ENCODE peak calls at places on chromosomes 1 and 21, in five cellular contexts. J, W, Y, L and Q are unnamed samples.
A peak's percentile ranks its signal among the peaks of the same experiment; 100 is the strongest.

GRCh38 chr1:116881879-116882520 is 27.7 kb upstream of the PTGFRN start:
- DNase-seq in J (no peak), W (peak; percentile 16), Y (peak; percentile 22), L (peak; percentile 39), Q (no peak)

GRCh38 chr1:49971088-49971487 is 52.7 kb downstream of the AGBL4 start:
- DNase-seq in J (no peak), W (no peak), Y (no peak), L (peak; percentile 43), Q (no peak)

GRCh38 chr1:156665539-156665938 is 11.7 kb downstream of the NES start:
- DNase-seq in J (no peak), W (no peak), Y (no peak), L (no peak), Q (no peak)

GRCh38 chr1:3457910-3458621 is 3.6 kb downstream of the ARHGEF16 start:
- DNase-seq in J (no peak), W (no peak), Y (no peak), L (no peak), Q (no peak)

GRCh38 chr1:17873007-17873675 is 118.0 kb downstream of the ACTL8 start:
- DNase-seq in J (no peak), W (no peak), Y (no peak), L (peak; percentile 34), Q (no peak)

GRCh38 chr1:63968663-63969460 is 195.0 kb downstream of the ROR1 start:
- DNase-seq in J (no peak), W (no peak), Y (no peak), L (peak; percentile 53), Q (no peak)

GRCh38 chr1:11681071-11681771 is at the start of gene MAD2L2:
- DNase-seq in J (peak; percentile 91), W (peak; percentile 90), Y (peak; percentile 76), L (peak; percentile 73), Q (peak; percentile 92)

GRCh38 chr1:14878124-14878523 is 275.4 kb upstream of the TMEM51 start:
- DNase-seq in J (no peak), W (no peak), Y (no peak), L (no peak), Q (no peak)

GRCh38 chr1:54380285-54380882 is 25.8 kb downstream of the SSBP3 start:
- DNase-seq in J (peak; percentile 32), W (no peak), Y (no peak), L (no peak), Q (peak; percentile 43)

GRCh38 chr1:116218922-116219321 is 107.7 kb downstream of the MAB21L3 start:
- DNase-seq in J (no peak), W (no peak), Y (no peak), L (no peak), Q (no peak)

GRCh38 chr1:2593251-2593878 is 6.8 kb downstream of the PRXL2B start:
- DNase-seq in J (peak; percentile 3), W (no peak), Y (no peak), L (no peak), Q (no peak)

GRCh38 chr1:72037745-72038343 is 244.5 kb downstream of the NEGR1 start:
- DNase-seq in J (peak; percentile 4), W (no peak), Y (peak; percentile 50), L (peak; percentile 67), Q (no peak)

GRCh38 chr1:243510928-243511327 is 255.1 kb downstream of the SDCCAG8 start:
- DNase-seq in J (no peak), W (no peak), Y (no peak), L (no peak), Q (no peak)

GRCh38 chr21:14900058-14900457 is 164.7 kb downstream of the NRIP1 start:
- DNase-seq in J (no peak), W (no peak), Y (peak; percentile 54), L (peak; percentile 70), Q (no peak)

GRCh38 chr1:109659997-109660755 is 4.3 kb downstream of the GSTM4 start:
- DNase-seq in J (no peak), W (no peak), Y (no peak), L (no peak), Q (no peak)

GRCh38 chr1:182720465-182720864 is 36.1 kb upstream of the RGS8 start:
- DNase-seq in J (no peak), W (no peak), Y (no peak), L (no peak), Q (no peak)

GRCh38 chr1:231523816-231524215 is 4.7 kb upstream of the TSNAX start:
- DNase-seq in J (no peak), W (no peak), Y (no peak), L (no peak), Q (no peak)

GRCh38 chr1:4527819-4528218 is 126.6 kb upstream of the AJAP1 start:
- DNase-seq in J (no peak), W (no peak), Y (no peak), L (no peak), Q (no peak)

GRCh38 chr1:222095606-222096475 is 354.0 kb upstream of the DUSP10 start:
- DNase-seq in J (peak; percentile 62), W (peak; percentile 64), Y (no peak), L (peak; percentile 77), Q (peak; percentile 67)

GRCh38 chr1:117574206-117574835 is 31.5 kb upstream of the TENT5C start:
- DNase-seq in J (no peak), W (no peak), Y (no peak), L (no peak), Q (no peak)

GRCh38 chr1:145918992-145919939 is 749 bp upstream of the PEX11B start:
- DNase-seq in J (peak; percentile 8), W (no peak), Y (peak; percentile 52), L (peak; percentile 82), Q (no peak)

GRCh38 chr1:52420713-52421112 is 16.3 kb downstream of the PRPF38A start:
- DNase-seq in J (no peak), W (no peak), Y (no peak), L (no peak), Q (no peak)

GRCh38 chr1:186812560-186812959 is 16.2 kb upstream of the PLA2G4A start:
- DNase-seq in J (no peak), W (no peak), Y (peak; percentile 97), L (no peak), Q (no peak)

GRCh38 chr1:226948480-226948879 is 8.4 kb downstream of the COQ8A start:
- DNase-seq in J (no peak), W (no peak), Y (no peak), L (no peak), Q (no peak)

GRCh38 chr1:93576346-93576745 is 105.3 kb downstream of the BCAR3 start:
- DNase-seq in J (no peak), W (no peak), Y (peak; percentile 71), L (no peak), Q (no peak)

GRCh38 chr1:40637617-40638016 is 27.9 kb downstream of the RIMS3 start:
- DNase-seq in J (no peak), W (no peak), Y (no peak), L (no peak), Q (no peak)

GRCh38 chr1:102434421-102434820 is 437.7 kb upstream of the OLFM3 start:
- DNase-seq in J (no peak), W (no peak), Y (no peak), L (peak; percentile 44), Q (no peak)

GRCh38 chr21:43688906-43689305 is 29.5 kb downstream of the RRP1B start:
- DNase-seq in J (no peak), W (no peak), Y (no peak), L (no peak), Q (no peak)

GRCh38 chr21:43687566-43688395 is 28.4 kb downstream of the RRP1B start:
- DNase-seq in J (no peak), W (no peak), Y (no peak), L (no peak), Q (no peak)

GRCh38 chr21:43689556-43690337 is 29.2 kb upstream of the PDXK start:
- DNase-seq in J (no peak), W (no peak), Y (no peak), L (no peak), Q (no peak)

GRCh38 chr21:43684424-43684823 is 25.1 kb downstream of the RRP1B start:
- DNase-seq in J (no peak), W (no peak), Y (no peak), L (no peak), Q (no peak)

GRCh38 chr21:43686811-43687565 is 27.6 kb downstream of the RRP1B start:
- DNase-seq in J (no peak), W (no peak), Y (no peak), L (no peak), Q (no peak)
- H3K4me3 ChIP-seq in J (no peak overlapping the region), W (no peak overlapping the region), Y (no peak overlapping the region), L (no peak overlapping the region), Q (no peak overlapping the region)

DNA sequence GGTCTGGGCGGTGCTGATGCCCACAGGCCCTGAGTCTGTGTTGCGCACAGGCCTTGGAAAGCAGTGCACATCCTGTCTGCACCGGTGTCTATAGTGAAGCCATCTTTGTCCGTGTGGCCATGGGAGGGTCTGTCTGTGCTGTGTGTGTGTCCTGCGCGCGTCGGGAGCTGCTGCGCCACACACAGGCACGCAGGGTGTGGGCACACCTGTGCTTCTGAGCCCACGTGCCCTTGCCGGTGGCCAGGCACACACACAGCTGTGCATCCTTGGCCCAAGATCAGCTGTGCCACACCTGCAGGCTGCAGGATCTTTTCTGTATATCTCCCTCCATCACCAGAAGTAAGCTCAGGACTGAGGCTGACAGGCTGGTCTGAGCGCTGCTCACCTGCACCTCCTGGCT is 3.2 kb upstream of the SAMD11 start:
- DNase-seq in J (no peak), W (no peak), Y (no peak), L (no peak), Q (no peak)
- H3K4me3 ChIP-seq in J (no peak overlapping the region), W (no peak overlapping the region), Y (no peak overlapping the region), L (no peak overlapping the region), Q (no peak overlapping the region)

DNA sequence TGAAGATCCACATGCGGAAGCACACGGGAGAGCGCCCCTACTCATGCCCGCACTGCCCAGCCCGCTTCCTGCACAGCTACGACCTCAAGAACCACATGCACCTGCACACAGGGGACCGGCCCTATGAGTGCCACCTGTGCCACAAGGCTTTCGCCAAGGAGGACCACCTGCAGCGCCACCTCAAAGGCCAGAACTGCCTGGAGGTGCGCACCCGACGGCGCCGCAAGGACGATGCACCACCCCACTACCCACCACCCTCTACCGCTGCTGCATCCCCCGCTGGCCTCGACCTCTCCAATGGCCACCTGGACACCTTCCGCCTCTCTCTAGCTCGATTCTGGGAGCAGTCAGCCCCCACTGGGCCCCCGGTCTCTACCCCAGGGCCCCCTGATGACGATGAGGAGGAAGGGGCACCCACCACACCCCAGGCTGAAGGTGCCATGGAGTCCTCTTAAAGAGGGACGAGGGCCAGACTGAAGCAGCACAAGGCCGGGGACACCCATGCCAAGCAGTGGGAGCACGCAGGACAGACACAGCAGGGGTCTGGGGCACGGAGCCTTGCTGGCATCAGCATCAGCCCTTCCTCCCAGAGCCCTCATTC is 13.7 kb downstream of the ZBTB7B start:
- DNase-seq in J (no peak), W (peak; percentile 36), Y (no peak), L (no peak), Q (peak; percentile 30)
- H3K4me3 ChIP-seq in J (peak overlapping the region; percentile 46), W (no peak overlapping the region), Y (no peak overlapping the region), L (no peak overlapping the region), Q (no peak overlapping the region)

DNA sequence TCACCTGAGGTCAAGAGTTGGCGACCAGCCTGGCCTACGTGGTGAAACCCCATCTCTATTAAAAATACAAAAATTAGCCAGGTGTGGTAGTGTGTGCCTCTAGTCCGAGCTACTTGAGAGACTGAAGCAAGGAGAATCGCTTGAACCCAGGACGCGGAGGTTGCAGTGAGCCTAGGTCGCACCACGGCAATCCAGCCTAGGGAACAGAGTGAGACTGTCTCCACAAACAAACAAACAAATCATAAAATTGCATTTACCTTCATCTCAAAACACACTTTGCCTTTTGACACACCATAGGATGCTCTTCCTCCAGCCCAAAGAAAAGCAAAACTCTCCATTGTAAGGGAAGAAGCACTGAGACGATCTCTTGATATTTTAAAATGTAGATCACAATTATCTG is 4.3 kb downstream of the HNRNPU start:
- DNase-seq in J (no peak), W (no peak), Y (no peak), L (no peak), Q (no peak)
- H3K4me3 ChIP-seq in J (no peak overlapping the region), W (peak overlapping the region; percentile 99), Y (no peak overlapping the region), L (peak overlapping the region; percentile 80), Q (peak overlapping the region; percentile 61)